ENCODE peak calls at places on chromosomes 16 and 17, in four cellular contexts. One of them, this sample, is unnamed. For H3K4me1, the result is how much of the 10 kb centered on the place peaks cover.

GRCh38 chr16:11258553-11259287 is 2.7 kb upstream of the SOCS1 start:
- DNase-seq in stomach: peak
- DNase-seq in CD8-positive, alpha-beta T cell: peak
- DNase-seq in heart right ventricle: peak
- DNase-seq in this sample: peak

GRCh38 chr17:17880577-17881196 is 43.9 kb upstream of the SREBF1 start:
- DNase-seq in stomach: no peak
- DNase-seq in CD8-positive, alpha-beta T cell: no peak
- DNase-seq in heart right ventricle: no peak
- DNase-seq in this sample: no peak

GRCh38 chr16:12433691-12434390 is 369.8 kb downstream of the CPPED1 start:
- DNase-seq in stomach: no peak
- DNase-seq in CD8-positive, alpha-beta T cell: no peak
- DNase-seq in heart right ventricle: no peak
- DNase-seq in this sample: no peak

GRCh38 chr16:71854369-71854948 is 8.7 kb downstream of the ATXN1L start:
- DNase-seq in stomach: no peak
- DNase-seq in CD8-positive, alpha-beta T cell: no peak
- DNase-seq in heart right ventricle: no peak
- DNase-seq in this sample: no peak

GRCh38 chr16:88966986-88967799 is 9.8 kb downstream of the CBFA2T3 start:
- DNase-seq in stomach: no peak
- DNase-seq in CD8-positive, alpha-beta T cell: peak
- DNase-seq in heart right ventricle: no peak
- DNase-seq in this sample: no peak

GRCh38 chr17:34220776-34221390 is 34.2 kb upstream of the CCL2 start:
- DNase-seq in stomach: no peak
- DNase-seq in CD8-positive, alpha-beta T cell: no peak
- DNase-seq in heart right ventricle: no peak
- DNase-seq in this sample: peak

GRCh38 chr16:64780445-64780844 is 341.4 kb downstream of the CDH11 start:
- DNase-seq in stomach: no peak
- DNase-seq in CD8-positive, alpha-beta T cell: no peak
- DNase-seq in heart right ventricle: no peak
- DNase-seq in this sample: no peak

GRCh38 chr17:7932483-7932891 is 481 bp downstream of the CNTROB start:
- DNase-seq in stomach: no peak
- DNase-seq in CD8-positive, alpha-beta T cell: no peak
- DNase-seq in heart right ventricle: no peak
- DNase-seq in this sample: no peak

GRCh38 chr16:87324411-87325275 is 7.5 kb upstream of the C16orf95 start:
- DNase-seq in stomach: no peak
- DNase-seq in CD8-positive, alpha-beta T cell: peak
- DNase-seq in heart right ventricle: peak
- DNase-seq in this sample: no peak

GRCh38 chr16:177394-177822 is 928 bp downstream of the HBA1 start:
- DNase-seq in stomach: no peak
- DNase-seq in CD8-positive, alpha-beta T cell: no peak
- DNase-seq in heart right ventricle: no peak
- DNase-seq in this sample: no peak

GRCh38 chr16:3822366-3823045 is 58.0 kb downstream of the CREBBP start:
- DNase-seq in stomach: no peak
- DNase-seq in CD8-positive, alpha-beta T cell: no peak
- DNase-seq in heart right ventricle: peak
- DNase-seq in this sample: no peak

GRCh38 chr16:77214411-77215138 is 15.4 kb downstream of the SYCE1L start:
- DNase-seq in stomach: no peak
- DNase-seq in CD8-positive, alpha-beta T cell: no peak
- DNase-seq in heart right ventricle: no peak
- DNase-seq in this sample: no peak

GRCh38 chr17:28724500-28725165 is 1.4 kb downstream of the TLCD1 start:
- DNase-seq in stomach: no peak
- DNase-seq in CD8-positive, alpha-beta T cell: no peak
- DNase-seq in heart right ventricle: no peak
- DNase-seq in this sample: no peak

GRCh38 chr16:67404740-67405226 is 11.5 kb upstream of the TPPP3 start:
- DNase-seq in stomach: peak
- DNase-seq in CD8-positive, alpha-beta T cell: no peak
- DNase-seq in heart right ventricle: no peak
- DNase-seq in this sample: no peak

GRCh38 chr16:77298638-77299360 is 99.6 kb downstream of the SYCE1L start:
- DNase-seq in stomach: no peak
- DNase-seq in CD8-positive, alpha-beta T cell: no peak
- DNase-seq in heart right ventricle: no peak
- DNase-seq in this sample: no peak

GRCh38 chr16:69928856-69929400 is 22.2 kb upstream of the CLEC18A start:
- DNase-seq in stomach: no peak
- DNase-seq in CD8-positive, alpha-beta T cell: no peak
- DNase-seq in heart right ventricle: no peak
- DNase-seq in this sample: no peak

GRCh38 chr17:4205917-4206316 is 57.9 kb downstream of the ANKFY1 start:
- DNase-seq in stomach: no peak
- DNase-seq in CD8-positive, alpha-beta T cell: no peak
- DNase-seq in heart right ventricle: no peak
- DNase-seq in this sample: no peak

GRCh38 chr16:4847774-4848587 is 700 bp downstream of the UBN1 start:
- DNase-seq in stomach: peak
- DNase-seq in CD8-positive, alpha-beta T cell: peak
- DNase-seq in heart right ventricle: peak
- DNase-seq in this sample: peak

GRCh38 chr17:57999496-58000017 is 7.5 kb downstream of the SRSF1 start:
- DNase-seq in stomach: no peak
- DNase-seq in CD8-positive, alpha-beta T cell: no peak
- DNase-seq in heart right ventricle: no peak
- DNase-seq in this sample: no peak

GRCh38 chr16:81896902-81897301 is 114.4 kb downstream of the SDR42E1 start:
- DNase-seq in stomach: no peak
- DNase-seq in CD8-positive, alpha-beta T cell: no peak
- DNase-seq in heart right ventricle: no peak
- DNase-seq in this sample: no peak

GRCh38 chr17:35913611-35914010 is 17.0 kb downstream of the RDM1 start:
- DNase-seq in stomach: no peak
- DNase-seq in CD8-positive, alpha-beta T cell: no peak
- DNase-seq in heart right ventricle: no peak
- DNase-seq in this sample: no peak

GRCh38 chr16:88334517-88335149 is 48.1 kb upstream of the ZNF469 start:
- DNase-seq in stomach: no peak
- DNase-seq in CD8-positive, alpha-beta T cell: peak
- DNase-seq in heart right ventricle: no peak
- DNase-seq in this sample: no peak

GRCh38 chr16:47311738-47312505 is 148.9 kb downstream of the ITFG1 start:
- DNase-seq in stomach: no peak
- DNase-seq in CD8-positive, alpha-beta T cell: no peak
- DNase-seq in heart right ventricle: no peak
- DNase-seq in this sample: no peak

GRCh38 chr16:82882249-82882648 is 255.5 kb downstream of the CDH13 start:
- DNase-seq in stomach: no peak
- DNase-seq in CD8-positive, alpha-beta T cell: no peak
- DNase-seq in heart right ventricle: no peak
- DNase-seq in this sample: no peak

GRCh38 chr16:80947239-80947638 is 59.4 kb downstream of the CMC2 start:
- DNase-seq in stomach: no peak
- DNase-seq in CD8-positive, alpha-beta T cell: no peak
- DNase-seq in heart right ventricle: no peak
- DNase-seq in this sample: no peak

GRCh38 chr17:77208217-77208808 is 67.5 kb downstream of the SEC14L1 start:
- DNase-seq in stomach: peak
- DNase-seq in CD8-positive, alpha-beta T cell: no peak
- DNase-seq in heart right ventricle: peak
- DNase-seq in this sample: peak

GRCh38 chr17:26818736-26819135 is 475.2 kb upstream of the WSB1 start:
- DNase-seq in stomach: no peak
- DNase-seq in CD8-positive, alpha-beta T cell: no peak
- DNase-seq in heart right ventricle: no peak
- DNase-seq in this sample: no peak

GRCh38 chr16:66273644-66274334 is 92.7 kb upstream of the CDH5 start:
- DNase-seq in stomach: no peak
- DNase-seq in CD8-positive, alpha-beta T cell: no peak
- DNase-seq in heart right ventricle: no peak
- DNase-seq in this sample: no peak

GRCh38 chr17:13426991-13427390 is 174.7 kb downstream of the HS3ST3A1 start:
- DNase-seq in stomach: no peak
- DNase-seq in CD8-positive, alpha-beta T cell: no peak
- DNase-seq in heart right ventricle: no peak
- DNase-seq in this sample: no peak

GRCh38 chr16:616771-617586 is 13.8 kb upstream of the WFIKKN1 start:
- DNase-seq in stomach: no peak
- DNase-seq in CD8-positive, alpha-beta T cell: no peak
- DNase-seq in heart right ventricle: no peak
- DNase-seq in this sample: no peak

GRCh38 chr16:85963746-85964370 is 64.9 kb downstream of the IRF8 start:
- DNase-seq in stomach: peak
- DNase-seq in CD8-positive, alpha-beta T cell: no peak
- DNase-seq in heart right ventricle: peak
- DNase-seq in this sample: no peak

GRCh38 chr17:64983708-64984107 is 64.4 kb upstream of the LRRC37A3 start:
- DNase-seq in stomach: no peak
- DNase-seq in CD8-positive, alpha-beta T cell: no peak
- DNase-seq in heart right ventricle: no peak
- DNase-seq in this sample: no peak

GRCh38 chr17:65920996-65921395 is 270.9 kb downstream of the CEP112 start:
- DNase-seq in stomach: no peak
- DNase-seq in CD8-positive, alpha-beta T cell: no peak
- DNase-seq in heart right ventricle: no peak
- DNase-seq in this sample: no peak

GRCh38 chr17:50206604-50207293 is 5.3 kb upstream of the COL1A1 start:
- DNase-seq in stomach: no peak
- DNase-seq in CD8-positive, alpha-beta T cell: peak
- DNase-seq in heart right ventricle: no peak
- DNase-seq in this sample: no peak

GRCh38 chr16:75491876-75492275 is 3.4 kb downstream of the CHST6 start:
- DNase-seq in stomach: no peak
- DNase-seq in CD8-positive, alpha-beta T cell: no peak
- DNase-seq in heart right ventricle: no peak
- DNase-seq in this sample: no peak

GRCh38 chr16:24009060-24009459 is 173.3 kb downstream of the PRKCB start:
- DNase-seq in stomach: no peak
- DNase-seq in CD8-positive, alpha-beta T cell: no peak
- DNase-seq in heart right ventricle: no peak
- DNase-seq in this sample: no peak

GRCh38 chr17:57338257-57338919 is 82.1 kb downstream of the MSI2 start:
- DNase-seq in stomach: no peak
- DNase-seq in CD8-positive, alpha-beta T cell: no peak
- DNase-seq in heart right ventricle: no peak
- DNase-seq in this sample: no peak

DNA sequence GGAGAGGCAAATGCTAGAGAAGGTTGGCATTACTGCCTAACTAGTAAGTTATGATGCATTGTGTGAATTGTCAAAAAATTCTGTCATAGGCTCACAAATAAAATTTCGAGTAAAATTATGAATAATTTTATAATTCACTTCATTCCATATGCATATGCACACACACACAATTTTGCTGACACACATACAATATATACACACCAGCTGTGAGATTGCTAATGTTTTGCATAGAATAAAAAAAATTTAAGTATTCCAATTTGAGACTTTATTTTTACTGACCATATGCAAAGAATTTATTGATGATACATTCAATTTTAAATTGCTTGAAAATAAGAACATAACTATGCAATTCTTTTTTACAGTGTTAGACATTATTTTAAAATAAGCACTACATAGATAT is 6.8 kb upstream of the TMEM100 start:
- DNase-seq in stomach: no peak
- DNase-seq in CD8-positive, alpha-beta T cell: no peak
- DNase-seq in heart right ventricle: no peak
- DNase-seq in this sample: no peak
- H3K4me1 ChIP-seq in stomach: half or more
- H3K4me1 ChIP-seq in CD8-positive, alpha-beta T cell: under half
- H3K4me1 ChIP-seq in heart right ventricle: under half
- H3K4me1 ChIP-seq in this sample: under half

GRCh38 chr17:78898947-78899346 is 4.1 kb downstream of the CEP295NL start:
- DNase-seq in stomach: no peak
- DNase-seq in CD8-positive, alpha-beta T cell: no peak
- DNase-seq in heart right ventricle: no peak
- DNase-seq in this sample: no peak

GRCh38 chr17:78903101-78903779 is at the start of gene CEP295NL:
- DNase-seq in stomach: no peak
- DNase-seq in CD8-positive, alpha-beta T cell: no peak
- DNase-seq in heart right ventricle: no peak
- DNase-seq in this sample: no peak

GRCh38 chr17:78899361-78900260 is 3.4 kb downstream of the CEP295NL start:
- DNase-seq in stomach: no peak
- DNase-seq in CD8-positive, alpha-beta T cell: no peak
- DNase-seq in heart right ventricle: peak
- DNase-seq in this sample: no peak

GRCh38 chr17:78901806-78902205 is 1.2 kb downstream of the CEP295NL start:
- DNase-seq in stomach: no peak
- DNase-seq in CD8-positive, alpha-beta T cell: no peak
- DNase-seq in heart right ventricle: no peak
- DNase-seq in this sample: no peak

DNA sequence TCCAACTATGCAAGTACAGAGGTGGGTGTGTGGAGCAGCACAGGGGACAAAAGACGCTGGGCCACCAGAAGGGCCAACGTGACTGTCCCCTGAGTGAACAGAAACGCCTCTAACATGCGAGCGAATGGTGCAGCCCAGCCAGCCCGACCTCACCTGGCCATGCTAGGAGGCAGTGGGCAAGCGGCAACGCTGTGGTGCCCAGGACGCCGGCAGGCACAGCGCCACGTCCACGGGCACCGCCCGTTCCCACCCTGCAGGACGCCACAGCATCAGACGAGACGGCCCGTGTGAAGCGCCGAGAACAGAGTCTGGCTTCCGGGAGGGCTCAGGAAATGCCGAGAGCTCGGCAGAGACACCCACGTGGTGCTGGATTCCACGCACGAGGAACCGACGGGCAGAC is 2.2 kb downstream of the CEP295NL start:
- DNase-seq in stomach: no peak
- DNase-seq in CD8-positive, alpha-beta T cell: no peak
- DNase-seq in heart right ventricle: no peak
- DNase-seq in this sample: no peak
- H3K27ac ChIP-seq in stomach: no peak
- H3K27ac ChIP-seq in CD8-positive, alpha-beta T cell: no peak
- H3K27ac ChIP-seq in heart right ventricle: no peak
- H3K27ac ChIP-seq in this sample: no peak

GRCh38 chr16:27085182-27085581 is 18.5 kb downstream of the C16orf82 start:
- DNase-seq in stomach: no peak
- DNase-seq in CD8-positive, alpha-beta T cell: no peak
- DNase-seq in heart right ventricle: no peak
- DNase-seq in this sample: no peak
- TF ChIP-seq CTCF in stomach: no peak
- TF ChIP-seq CTCF in CD8-positive, alpha-beta T cell: no peak
- TF ChIP-seq CTCF in heart right ventricle: no peak
- TF ChIP-seq CTCF in this sample: no peak

DNA sequence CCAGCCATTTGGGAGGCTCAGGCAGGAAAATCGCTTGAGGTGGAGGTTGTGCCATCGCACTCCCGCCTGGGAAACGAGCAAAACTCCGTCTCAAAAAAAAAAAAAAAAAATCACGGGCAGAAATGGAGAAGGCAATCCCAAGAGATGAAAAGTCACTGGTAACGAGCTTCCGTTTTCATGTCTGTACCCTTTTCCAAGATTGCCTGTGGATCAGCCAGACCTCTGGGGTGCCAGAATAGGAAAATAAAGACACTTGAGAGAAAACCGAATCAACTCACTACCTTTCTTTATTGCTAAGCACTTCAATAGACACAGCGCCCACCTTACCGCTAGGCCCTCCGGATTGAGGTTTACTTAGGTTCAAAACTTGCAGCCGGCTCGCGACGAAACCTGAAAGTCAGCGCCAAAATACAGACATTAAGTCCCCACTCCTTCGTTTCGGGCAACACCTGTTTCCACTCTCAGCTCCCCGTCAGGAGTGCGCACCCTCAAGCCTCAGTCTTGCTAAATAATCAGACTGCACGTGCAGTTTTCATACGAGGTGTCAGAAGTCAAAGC is 970 bp upstream of the TRAF7 start:
- DNase-seq in stomach: no peak
- DNase-seq in CD8-positive, alpha-beta T cell: peak
- DNase-seq in heart right ventricle: no peak
- DNase-seq in this sample: no peak
- H3K4me1 ChIP-seq in stomach: half or more
- H3K4me1 ChIP-seq in CD8-positive, alpha-beta T cell: half or more
- H3K4me1 ChIP-seq in heart right ventricle: half or more
- H3K4me1 ChIP-seq in this sample: half or more